ENCODE peak calls at places on chromosomes 4 and X, in seven cellular contexts. One of them, this sample, is unnamed.

GRCh38 chr4:2427383-2428334 is 8.9 kb downstream of the CFAP99 start:
- DNase-seq in GM23338: no peak
- DNase-seq in MV-4-11: no peak
- DNase-seq in HFF-Myc: no peak
- DNase-seq in posterior vena cava: no peak
- DNase-seq in astrocyte of the hippocampus: no peak
- DNase-seq in stomach: no peak
- DNase-seq in this sample: no peak

GRCh38 chrX:23292979-23293651 is 41.5 kb upstream of the PTCHD1 start:
- DNase-seq in GM23338: peak
- DNase-seq in MV-4-11: no peak
- DNase-seq in HFF-Myc: no peak
- DNase-seq in posterior vena cava: no peak
- DNase-seq in astrocyte of the hippocampus: peak
- DNase-seq in stomach: no peak
- DNase-seq in this sample: no peak

GRCh38 chrX:48590203-48591103 is 6.8 kb upstream of the WDR13 start:
- DNase-seq in GM23338: no peak
- DNase-seq in MV-4-11: peak
- DNase-seq in HFF-Myc: no peak
- DNase-seq in posterior vena cava: no peak
- DNase-seq in astrocyte of the hippocampus: no peak
- DNase-seq in stomach: no peak
- DNase-seq in this sample: no peak

GRCh38 chr4:95050980-95051688 is 293.4 kb downstream of the BMPR1B start:
- DNase-seq in GM23338: peak
- DNase-seq in MV-4-11: no peak
- DNase-seq in HFF-Myc: no peak
- DNase-seq in posterior vena cava: no peak
- DNase-seq in astrocyte of the hippocampus: no peak
- DNase-seq in stomach: no peak
- DNase-seq in this sample: no peak

GRCh38 chrX:15158736-15159406 is 111.0 kb downstream of the ASB9 start:
- DNase-seq in GM23338: no peak
- DNase-seq in MV-4-11: no peak
- DNase-seq in HFF-Myc: no peak
- DNase-seq in posterior vena cava: no peak
- DNase-seq in astrocyte of the hippocampus: no peak
- DNase-seq in stomach: no peak
- DNase-seq in this sample: no peak

GRCh38 chr4:139469216-139469615 is 15.3 kb downstream of the RAB33B start:
- DNase-seq in GM23338: no peak
- DNase-seq in MV-4-11: no peak
- DNase-seq in HFF-Myc: no peak
- DNase-seq in posterior vena cava: no peak
- DNase-seq in astrocyte of the hippocampus: no peak
- DNase-seq in stomach: no peak
- DNase-seq in this sample: no peak

GRCh38 chr4:11039494-11040142 is 355.1 kb upstream of the CLNK start:
- DNase-seq in GM23338: no peak
- DNase-seq in MV-4-11: no peak
- DNase-seq in HFF-Myc: no peak
- DNase-seq in posterior vena cava: no peak
- DNase-seq in astrocyte of the hippocampus: peak
- DNase-seq in stomach: no peak
- DNase-seq in this sample: no peak

GRCh38 chr4:37995299-37995821 is 35.2 kb downstream of the PTTG2 start:
- DNase-seq in GM23338: no peak
- DNase-seq in MV-4-11: no peak
- DNase-seq in HFF-Myc: no peak
- DNase-seq in posterior vena cava: no peak
- DNase-seq in astrocyte of the hippocampus: no peak
- DNase-seq in stomach: no peak
- DNase-seq in this sample: no peak

GRCh38 chr4:101346312-101346561 is 1.1 kb downstream of the PPP3CA start:
- DNase-seq in GM23338: no peak
- DNase-seq in MV-4-11: peak
- DNase-seq in HFF-Myc: no peak
- DNase-seq in posterior vena cava: no peak
- DNase-seq in astrocyte of the hippocampus: no peak
- DNase-seq in stomach: no peak
- DNase-seq in this sample: no peak

GRCh38 chr4:149914521-149915115 is 99.0 kb upstream of the IQCM start:
- DNase-seq in GM23338: peak
- DNase-seq in MV-4-11: peak
- DNase-seq in HFF-Myc: peak
- DNase-seq in posterior vena cava: no peak
- DNase-seq in astrocyte of the hippocampus: peak
- DNase-seq in stomach: no peak
- DNase-seq in this sample: peak

GRCh38 chrX:49840679-49841078 is 11.6 kb downstream of the PAGE4 start:
- DNase-seq in GM23338: peak
- DNase-seq in MV-4-11: peak
- DNase-seq in HFF-Myc: no peak
- DNase-seq in posterior vena cava: peak
- DNase-seq in astrocyte of the hippocampus: peak
- DNase-seq in stomach: peak
- DNase-seq in this sample: peak

GRCh38 chr4:110778526-110778925 is 155.6 kb upstream of the PITX2 start:
- DNase-seq in GM23338: no peak
- DNase-seq in MV-4-11: no peak
- DNase-seq in HFF-Myc: peak
- DNase-seq in posterior vena cava: no peak
- DNase-seq in astrocyte of the hippocampus: no peak
- DNase-seq in stomach: no peak
- DNase-seq in this sample: no peak

GRCh38 chr4:163548481-163549243 is 54.2 kb downstream of the TMA16 start:
- DNase-seq in GM23338: peak
- DNase-seq in MV-4-11: peak
- DNase-seq in HFF-Myc: peak
- DNase-seq in posterior vena cava: no peak
- DNase-seq in astrocyte of the hippocampus: peak
- DNase-seq in stomach: no peak
- DNase-seq in this sample: peak

GRCh38 chrX:12554206-12554605 is 237.0 kb upstream of the PRPS2 start:
- DNase-seq in GM23338: no peak
- DNase-seq in MV-4-11: no peak
- DNase-seq in HFF-Myc: no peak
- DNase-seq in posterior vena cava: no peak
- DNase-seq in astrocyte of the hippocampus: no peak
- DNase-seq in stomach: no peak
- DNase-seq in this sample: no peak

GRCh38 chr4:145735330-145735638 is 55.3 kb downstream of the C4orf51 start:
- DNase-seq in GM23338: peak
- DNase-seq in MV-4-11: no peak
- DNase-seq in HFF-Myc: peak
- DNase-seq in posterior vena cava: no peak
- DNase-seq in astrocyte of the hippocampus: peak
- DNase-seq in stomach: no peak
- DNase-seq in this sample: no peak

GRCh38 chrX:150693782-150694574 is 782 bp downstream of the MTMR1 start:
- DNase-seq in GM23338: peak
- DNase-seq in MV-4-11: peak
- DNase-seq in HFF-Myc: peak
- DNase-seq in posterior vena cava: no peak
- DNase-seq in astrocyte of the hippocampus: peak
- DNase-seq in stomach: peak
- DNase-seq in this sample: peak

GRCh38 chrX:8879750-8880149 is 78.6 kb upstream of the FAM9A start:
- DNase-seq in GM23338: peak
- DNase-seq in MV-4-11: peak
- DNase-seq in HFF-Myc: no peak
- DNase-seq in posterior vena cava: no peak
- DNase-seq in astrocyte of the hippocampus: no peak
- DNase-seq in stomach: peak
- DNase-seq in this sample: no peak

GRCh38 chrX:150873616-150874015 is 24.9 kb downstream of the CD99L2 start:
- DNase-seq in GM23338: no peak
- DNase-seq in MV-4-11: no peak
- DNase-seq in HFF-Myc: no peak
- DNase-seq in posterior vena cava: no peak
- DNase-seq in astrocyte of the hippocampus: peak
- DNase-seq in stomach: peak
- DNase-seq in this sample: no peak

GRCh38 chr4:26050671-26051070 is 136.7 kb downstream of the SMIM20 start:
- DNase-seq in GM23338: no peak
- DNase-seq in MV-4-11: no peak
- DNase-seq in HFF-Myc: no peak
- DNase-seq in posterior vena cava: no peak
- DNase-seq in astrocyte of the hippocampus: no peak
- DNase-seq in stomach: no peak
- DNase-seq in this sample: no peak

GRCh38 chr4:145819246-145820181 is 119.1 kb downstream of the ZNF827 start:
- DNase-seq in GM23338: no peak
- DNase-seq in MV-4-11: no peak
- DNase-seq in HFF-Myc: no peak
- DNase-seq in posterior vena cava: no peak
- DNase-seq in astrocyte of the hippocampus: no peak
- DNase-seq in stomach: no peak
- DNase-seq in this sample: no peak

GRCh38 chr4:54169176-54169575 is 59.9 kb upstream of the PDGFRA start:
- DNase-seq in GM23338: no peak
- DNase-seq in MV-4-11: peak
- DNase-seq in HFF-Myc: no peak
- DNase-seq in posterior vena cava: no peak
- DNase-seq in astrocyte of the hippocampus: no peak
- DNase-seq in stomach: no peak
- DNase-seq in this sample: no peak

GRCh38 chr4:108834167-108834566 is 71.3 kb upstream of the ETNPPL start:
- DNase-seq in GM23338: no peak
- DNase-seq in MV-4-11: no peak
- DNase-seq in HFF-Myc: peak
- DNase-seq in posterior vena cava: no peak
- DNase-seq in astrocyte of the hippocampus: peak
- DNase-seq in stomach: no peak
- DNase-seq in this sample: no peak

GRCh38 chrX:68989865-68990606 is 161.2 kb downstream of the EFNB1 start:
- DNase-seq in GM23338: peak
- DNase-seq in MV-4-11: no peak
- DNase-seq in HFF-Myc: no peak
- DNase-seq in posterior vena cava: no peak
- DNase-seq in astrocyte of the hippocampus: peak
- DNase-seq in stomach: peak
- DNase-seq in this sample: peak

GRCh38 chr4:5870220-5870619 is 22.7 kb downstream of the CRMP1 start:
- DNase-seq in GM23338: no peak
- DNase-seq in MV-4-11: no peak
- DNase-seq in HFF-Myc: no peak
- DNase-seq in posterior vena cava: no peak
- DNase-seq in astrocyte of the hippocampus: no peak
- DNase-seq in stomach: no peak
- DNase-seq in this sample: no peak

GRCh38 chr4:8346838-8347605 is 77.5 kb downstream of the HTRA3 start:
- DNase-seq in GM23338: no peak
- DNase-seq in MV-4-11: no peak
- DNase-seq in HFF-Myc: no peak
- DNase-seq in posterior vena cava: peak
- DNase-seq in astrocyte of the hippocampus: no peak
- DNase-seq in stomach: peak
- DNase-seq in this sample: no peak